ENCODE peak calls at places on chromosomes 6 and 20, in five cellular contexts. One of them, this sample, is unnamed.
A peak's percentile ranks its signal among the peaks of the same experiment; 100 is the strongest.

GRCh38 chr20:57592263-57593092 is 27.7 kb downstream of the ZBP1 start:
- DNase-seq in HepG2: no peak
- DNase-seq in H1: no peak
- DNase-seq in NT2/D1: no peak
- DNase-seq in GM12878: no peak
- DNase-seq in this sample: no peak

GRCh38 chr6:22828179-22829062 is 259.1 kb downstream of the HDGFL1 start:
- DNase-seq in HepG2: peak; percentile 39
- DNase-seq in H1: peak; percentile 58
- DNase-seq in NT2/D1: no peak
- DNase-seq in GM12878: no peak
- DNase-seq in this sample: peak; percentile 66

GRCh38 chr6:111745186-111745585 is 128.1 kb downstream of the FYN start:
- DNase-seq in HepG2: no peak
- DNase-seq in H1: peak; percentile 37
- DNase-seq in NT2/D1: no peak
- DNase-seq in GM12878: no peak
- DNase-seq in this sample: no peak

GRCh38 chr6:12233693-12234551 is 56.2 kb upstream of the EDN1 start:
- DNase-seq in HepG2: peak; percentile 67
- DNase-seq in H1: no peak
- DNase-seq in NT2/D1: peak; percentile 11
- DNase-seq in GM12878: peak; percentile 66
- DNase-seq in this sample: peak; percentile 58

GRCh38 chr6:108576724-108577123 is 16.0 kb downstream of the FOXO3 start:
- DNase-seq in HepG2: no peak
- DNase-seq in H1: no peak
- DNase-seq in NT2/D1: no peak
- DNase-seq in GM12878: no peak
- DNase-seq in this sample: no peak

GRCh38 chr6:35084041-35084491 is 57.1 kb downstream of the TCP11 start:
- DNase-seq in HepG2: no peak
- DNase-seq in H1: no peak
- DNase-seq in NT2/D1: no peak
- DNase-seq in GM12878: no peak
- DNase-seq in this sample: no peak

GRCh38 chr20:61042501-61043385 is 209.3 kb upstream of the CDH4 start:
- DNase-seq in HepG2: no peak
- DNase-seq in H1: no peak
- DNase-seq in NT2/D1: no peak
- DNase-seq in GM12878: no peak
- DNase-seq in this sample: no peak

GRCh38 chr6:33869826-33870423 is 66.1 kb upstream of the MLN start:
- DNase-seq in HepG2: no peak
- DNase-seq in H1: peak; percentile 56
- DNase-seq in NT2/D1: peak; percentile 49
- DNase-seq in GM12878: no peak
- DNase-seq in this sample: no peak

GRCh38 chr6:69918766-69919165 is 52.4 kb downstream of the COL19A1 start:
- DNase-seq in HepG2: no peak
- DNase-seq in H1: no peak
- DNase-seq in NT2/D1: no peak
- DNase-seq in GM12878: no peak
- DNase-seq in this sample: no peak

GRCh38 chr6:82246802-82247633 is 526 bp downstream of the IBTK start:
- DNase-seq in HepG2: peak; percentile 83
- DNase-seq in H1: no peak
- DNase-seq in NT2/D1: no peak
- DNase-seq in GM12878: no peak
- DNase-seq in this sample: peak; percentile 64

GRCh38 chr20:37804584-37805566 is 98.1 kb upstream of the VSTM2L start:
- DNase-seq in HepG2: no peak
- DNase-seq in H1: no peak
- DNase-seq in NT2/D1: no peak
- DNase-seq in GM12878: peak; percentile 86
- DNase-seq in this sample: no peak

GRCh38 chr20:4949833-4950178 is 51.5 kb downstream of the SLC23A2 start:
- DNase-seq in HepG2: peak; percentile 30
- DNase-seq in H1: no peak
- DNase-seq in NT2/D1: no peak
- DNase-seq in GM12878: no peak
- DNase-seq in this sample: peak; percentile 39

GRCh38 chr6:143005816-143006215 is 54.9 kb upstream of the AIG1 start:
- DNase-seq in HepG2: no peak
- DNase-seq in H1: no peak
- DNase-seq in NT2/D1: no peak
- DNase-seq in GM12878: no peak
- DNase-seq in this sample: no peak

GRCh38 chr6:169283924-169284323 is 30.3 kb upstream of the THBS2 start:
- DNase-seq in HepG2: no peak
- DNase-seq in H1: no peak
- DNase-seq in NT2/D1: no peak
- DNase-seq in GM12878: no peak
- DNase-seq in this sample: no peak

GRCh38 chr20:3168079-3168828 is 5.1 kb downstream of the LZTS3 start:
- DNase-seq in HepG2: peak; percentile 86
- DNase-seq in H1: peak; percentile 84
- DNase-seq in NT2/D1: no peak
- DNase-seq in GM12878: no peak
- DNase-seq in this sample: no peak

GRCh38 chr6:1747531-1747930 is 137.8 kb downstream of the FOXC1 start:
- DNase-seq in HepG2: no peak
- DNase-seq in H1: no peak
- DNase-seq in NT2/D1: no peak
- DNase-seq in GM12878: no peak
- DNase-seq in this sample: no peak

GRCh38 chr6:11093591-11094410 is at the start of gene SMIM13:
- DNase-seq in HepG2: peak; percentile 98
- DNase-seq in H1: peak; percentile 94
- DNase-seq in NT2/D1: peak; percentile 91
- DNase-seq in GM12878: peak; percentile 89
- DNase-seq in this sample: peak; percentile 96

GRCh38 chr6:168132531-168133184 is 53.6 kb upstream of the FRMD1 start:
- DNase-seq in HepG2: peak; percentile 53
- DNase-seq in H1: peak; percentile 81
- DNase-seq in NT2/D1: no peak
- DNase-seq in GM12878: no peak
- DNase-seq in this sample: peak; percentile 78

GRCh38 chr20:32285621-32286334 is 8.3 kb downstream of the KIF3B start:
- DNase-seq in HepG2: no peak
- DNase-seq in H1: no peak
- DNase-seq in NT2/D1: no peak
- DNase-seq in GM12878: peak; percentile 84
- DNase-seq in this sample: no peak

GRCh38 chr6:946546-946945 is 253.6 kb upstream of the EXOC2 start:
- DNase-seq in HepG2: no peak
- DNase-seq in H1: no peak
- DNase-seq in NT2/D1: no peak
- DNase-seq in GM12878: no peak
- DNase-seq in this sample: no peak

GRCh38 chr20:774016-774679 is 5.8 kb upstream of the SLC52A3 start:
- DNase-seq in HepG2: no peak
- DNase-seq in H1: no peak
- DNase-seq in NT2/D1: no peak
- DNase-seq in GM12878: no peak
- DNase-seq in this sample: no peak

GRCh38 chr6:124661231-124661630 is 301.0 kb upstream of the RNF217 start:
- DNase-seq in HepG2: no peak
- DNase-seq in H1: no peak
- DNase-seq in NT2/D1: peak; percentile 9
- DNase-seq in GM12878: no peak
- DNase-seq in this sample: no peak

GRCh38 chr6:169099411-169100202 is 154.0 kb downstream of the THBS2 start:
- DNase-seq in HepG2: peak; percentile 11
- DNase-seq in H1: peak; percentile 48
- DNase-seq in NT2/D1: peak; percentile 13
- DNase-seq in GM12878: no peak
- DNase-seq in this sample: no peak

GRCh38 chr20:62646851-62647520 is 4.7 kb downstream of the SLCO4A1 start:
- DNase-seq in HepG2: no peak
- DNase-seq in H1: no peak
- DNase-seq in NT2/D1: no peak
- DNase-seq in GM12878: no peak
- DNase-seq in this sample: no peak

GRCh38 chr6:156890627-156891300 is 113.6 kb downstream of the ARID1B start:
- DNase-seq in HepG2: no peak
- DNase-seq in H1: no peak
- DNase-seq in NT2/D1: no peak
- DNase-seq in GM12878: no peak
- DNase-seq in this sample: no peak

GRCh38 chr6:157088841-157089240 is 234.5 kb downstream of the TMEM242 start:
- DNase-seq in HepG2: no peak
- DNase-seq in H1: no peak
- DNase-seq in NT2/D1: no peak
- DNase-seq in GM12878: no peak
- DNase-seq in this sample: no peak

GRCh38 chr20:55090301-55090700 is 614.9 kb downstream of the DOK5 start:
- DNase-seq in HepG2: no peak
- DNase-seq in H1: no peak
- DNase-seq in NT2/D1: no peak
- DNase-seq in GM12878: no peak
- DNase-seq in this sample: no peak

GRCh38 chr6:14848019-14848418 is 397.9 kb upstream of the JARID2 start:
- DNase-seq in HepG2: no peak
- DNase-seq in H1: no peak
- DNase-seq in NT2/D1: no peak
- DNase-seq in GM12878: no peak
- DNase-seq in this sample: no peak

GRCh38 chr20:19828233-19828632 is 70.2 kb downstream of the RIN2 start:
- DNase-seq in HepG2: peak; percentile 30
- DNase-seq in H1: no peak
- DNase-seq in NT2/D1: no peak
- DNase-seq in GM12878: peak; percentile 68
- DNase-seq in this sample: no peak

GRCh38 chr20:50303573-50304500 is 113.2 kb downstream of the CEBPB start:
- DNase-seq in HepG2: peak; percentile 89
- DNase-seq in H1: no peak
- DNase-seq in NT2/D1: no peak
- DNase-seq in GM12878: no peak
- DNase-seq in this sample: no peak

GRCh38 chr20:37898301-37899104 is 4.4 kb upstream of the VSTM2L start:
- DNase-seq in HepG2: no peak
- DNase-seq in H1: no peak
- DNase-seq in NT2/D1: no peak
- DNase-seq in GM12878: no peak
- DNase-seq in this sample: no peak

GRCh38 chr20:49712918-49713778 is 530 bp downstream of the B4GALT5 start:
- DNase-seq in HepG2: no peak
- DNase-seq in H1: peak; percentile 80
- DNase-seq in NT2/D1: no peak
- DNase-seq in GM12878: no peak
- DNase-seq in this sample: peak; percentile 18

GRCh38 chr6:78076371-78076770 is 423.5 kb downstream of the MEI4 start:
- DNase-seq in HepG2: no peak
- DNase-seq in H1: no peak
- DNase-seq in NT2/D1: no peak
- DNase-seq in GM12878: no peak
- DNase-seq in this sample: no peak

GRCh38 chr20:35007413-35007812 is 51.7 kb downstream of the MYH7B start:
- DNase-seq in HepG2: no peak
- DNase-seq in H1: no peak
- DNase-seq in NT2/D1: no peak
- DNase-seq in GM12878: no peak
- DNase-seq in this sample: no peak

GRCh38 chr20:47468290-47469050 is 33.2 kb upstream of the NCOA3 start:
- DNase-seq in HepG2: no peak
- DNase-seq in H1: no peak
- DNase-seq in NT2/D1: no peak
- DNase-seq in GM12878: peak; percentile 85
- DNase-seq in this sample: no peak

GRCh38 chr6:165884813-165885765 is 222.0 kb upstream of the PDE10A start:
- DNase-seq in HepG2: peak; percentile 63
- DNase-seq in H1: peak; percentile 94
- DNase-seq in NT2/D1: peak; percentile 64
- DNase-seq in GM12878: peak; percentile 5
- DNase-seq in this sample: peak; percentile 91

GRCh38 chr6:25192562-25192961 is 86.6 kb upstream of the CARMIL1 start:
- DNase-seq in HepG2: no peak
- DNase-seq in H1: no peak
- DNase-seq in NT2/D1: no peak
- DNase-seq in GM12878: no peak
- DNase-seq in this sample: no peak

GRCh38 chr20:25541676-25542075 is 43.7 kb downstream of the NINL start:
- DNase-seq in HepG2: no peak
- DNase-seq in H1: no peak
- DNase-seq in NT2/D1: no peak
- DNase-seq in GM12878: no peak
- DNase-seq in this sample: no peak
- TF ChIP-seq SUZ12 in HepG2: no peak
- TF ChIP-seq SUZ12 in H1: no peak
- TF ChIP-seq SUZ12 in NT2/D1: no peak
- TF ChIP-seq SUZ12 in GM12878: no peak
- TF ChIP-seq SUZ12 in this sample: no peak

GRCh38 chr6:136594671-136595070 is 44.4 kb upstream of the MAP7 start:
- DNase-seq in HepG2: no peak
- DNase-seq in H1: no peak
- DNase-seq in NT2/D1: no peak
- DNase-seq in GM12878: no peak
- DNase-seq in this sample: no peak
- TF ChIP-seq SUZ12 in HepG2: no peak
- TF ChIP-seq SUZ12 in H1: no peak
- TF ChIP-seq SUZ12 in NT2/D1: no peak
- TF ChIP-seq SUZ12 in GM12878: no peak
- TF ChIP-seq SUZ12 in this sample: no peak

DNA sequence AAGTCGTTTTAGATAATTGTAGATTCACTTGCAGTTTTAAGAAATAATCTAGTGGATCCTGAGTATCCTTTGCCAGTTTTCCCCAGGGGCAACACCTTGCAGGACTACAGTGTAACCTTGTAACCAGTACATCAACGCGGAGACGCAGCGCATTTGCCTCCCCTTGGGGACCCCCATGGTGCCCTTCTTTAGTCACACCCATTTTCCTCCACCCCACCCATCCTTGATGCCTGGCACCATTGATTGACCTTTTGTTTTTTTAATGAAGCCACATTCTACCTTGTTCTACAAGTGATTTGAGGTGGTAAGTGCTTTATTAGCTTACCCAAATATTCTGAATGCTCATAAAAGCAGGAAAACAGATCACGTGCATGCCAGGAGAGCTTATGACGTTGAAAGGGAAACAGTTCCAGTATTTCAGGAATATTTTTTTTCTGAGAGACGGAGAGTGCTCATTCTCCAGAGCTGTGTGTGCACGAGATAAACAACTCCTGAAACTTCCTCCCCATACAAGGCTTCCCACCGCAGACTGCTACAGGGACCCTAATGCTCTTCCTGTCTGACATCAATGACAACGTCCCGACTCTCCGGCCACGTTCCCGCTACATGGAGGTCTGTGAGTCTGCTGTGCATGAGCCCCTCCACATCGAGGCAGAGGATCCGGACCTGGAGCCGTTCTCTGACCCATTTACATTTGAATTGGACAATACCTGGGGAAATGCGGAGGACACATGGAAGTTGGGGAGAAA is 35.7 kb downstream of the CDH26 start:
- DNase-seq in HepG2: no peak
- DNase-seq in H1: no peak
- DNase-seq in NT2/D1: peak; percentile 15
- DNase-seq in GM12878: no peak
- DNase-seq in this sample: no peak
- TF ChIP-seq SUZ12 in HepG2: no peak
- TF ChIP-seq SUZ12 in H1: no peak
- TF ChIP-seq SUZ12 in NT2/D1: no peak
- TF ChIP-seq SUZ12 in GM12878: no peak
- TF ChIP-seq SUZ12 in this sample: no peak

GRCh38 chr6:149924206-149924932 is 1.4 kb upstream of the RAET1G start:
- DNase-seq in HepG2: no peak
- DNase-seq in H1: no peak
- DNase-seq in NT2/D1: no peak
- DNase-seq in GM12878: no peak
- DNase-seq in this sample: no peak
- TF ChIP-seq SUZ12 in HepG2: no peak
- TF ChIP-seq SUZ12 in H1: no peak
- TF ChIP-seq SUZ12 in NT2/D1: no peak
- TF ChIP-seq SUZ12 in GM12878: no peak
- TF ChIP-seq SUZ12 in this sample: no peak